ENCODE peak calls at places on chromosomes 6 and 20, in five cellular contexts. H, I, S, Z and P are unnamed samples.

GRCh38 chr20:12173333-12173732 is 255.6 kb downstream of the BTBD3 start:
- DNase-seq in H (no peak), I (no peak), S (no peak), Z (peak; percentile 5), P (no peak)

GRCh38 chr6:28816909-28817807 is 106.6 kb downstream of the TRIM27 start:
- DNase-seq in H (no peak), I (peak; percentile 14), S (no peak), Z (peak; percentile 86), P (peak; percentile 90)

GRCh38 chr6:37239950-37240713 is 17.4 kb upstream of the TBC1D22B start:
- DNase-seq in H (peak; percentile 97), I (peak; percentile 99), S (peak; percentile 90), Z (peak; percentile 99), P (peak; percentile 98)

GRCh38 chr6:72217626-72218025 is 331.3 kb downstream of the RIMS1 start:
- DNase-seq in H (no peak), I (no peak), S (no peak), Z (no peak), P (no peak)

GRCh38 chr6:85756982-85757381 is 114.3 kb upstream of the SYNCRIP start:
- DNase-seq in H (no peak), I (peak; percentile 41), S (no peak), Z (peak; percentile 44), P (peak; percentile 26)

GRCh38 chr20:62697468-62697912 is 11.1 kb upstream of the NTSR1 start:
- DNase-seq in H (no peak), I (no peak), S (no peak), Z (no peak), P (no peak)

GRCh38 chr6:4599924-4600323 is 176.3 kb upstream of the CDYL start:
- DNase-seq in H (no peak), I (peak; percentile 72), S (no peak), Z (peak; percentile 84), P (peak; percentile 92)

GRCh38 chr6:99810942-99811633 is 182.9 kb downstream of the MCHR2 start:
- DNase-seq in H (no peak), I (peak; percentile 15), S (no peak), Z (no peak), P (no peak)

GRCh38 chr6:29792123-29793035 is 35.2 kb upstream of the HLA-G start:
- DNase-seq in H (peak; percentile 90), I (no peak), S (peak; percentile 65), Z (no peak), P (peak; percentile 21)

GRCh38 chr6:158565122-158565429 is 5.2 kb downstream of the TMEM181 start:
- DNase-seq in H (peak; percentile 28), I (no peak), S (no peak), Z (no peak), P (no peak)